ENCODE peak calls at places on chromosomes 11 and 22, in six cellular contexts. Q is left lung, K is left ventricle myocardium inferior, Z is H9, H is uterus, Y is tibial artery. F is an unnamed sample.

GRCh38 chr11:30879322-30880020 is 293.3 kb upstream of the MPPED2 start:
- DNase-seq in Y (no peak), K (no peak), Q (no peak), Z (no peak), H (no peak), F (peak; percentile 37)

GRCh38 chr22:50444663-50445062 is 30.2 kb downstream of the SBF1 start:
- DNase-seq in H (no peak), Z (no peak), Q (peak; percentile 82), K (no peak), Y (no peak), F (peak; percentile 28)

GRCh38 chr11:17986007-17986710 is 26.7 kb downstream of the SERGEF start:
- DNase-seq in H (peak; percentile 52), K (peak; percentile 28), Q (peak; percentile 41), Y (peak; percentile 23), Z (no peak), F (peak; percentile 53)

GRCh38 chr11:3905080-3905953 is 49.9 kb downstream of the STIM1 start:
- DNase-seq in Q (no peak), H (no peak), K (no peak), Z (no peak), Y (peak; percentile 38), F (no peak)

GRCh38 chr11:114208371-114208770 is 87.8 kb upstream of the NNMT start:
- DNase-seq in Z (no peak), K (no peak), Q (no peak), H (no peak), Y (no peak), F (no peak)

GRCh38 chr11:3148990-3149851 is 15.9 kb downstream of the OSBPL5 start:
- DNase-seq in K (no peak), H (no peak), Y (no peak), Z (no peak), Q (no peak), F (no peak)

GRCh38 chr22:38957808-38958207 is 399 bp downstream of the APOBEC3A start:
- DNase-seq in H (no peak), Q (no peak), K (no peak), Z (no peak), Y (no peak), F (no peak)

GRCh38 chr22:40396882-40397281 is 26.5 kb downstream of the SGSM3 start:
- DNase-seq in Q (peak; percentile 70), Y (no peak), Z (peak; percentile 68), K (no peak), H (no peak), F (no peak)

GRCh38 chr11:95230054-95231034 is 658 bp downstream of the SESN3 start:
- DNase-seq in H (peak; percentile 28), Q (peak; percentile 45), K (no peak), Y (peak; percentile 20), Z (peak; percentile 32), F (peak; percentile 28)

GRCh38 chr11:73995247-73995646 is 12.6 kb upstream of the UCP2 start:
- DNase-seq in K (no peak), Y (no peak), Q (no peak), Z (no peak), H (no peak), F (no peak)

GRCh38 chr11:74534216-74534615 is 40.7 kb upstream of the LIPT2 start:
- DNase-seq in H (no peak), Z (no peak), Q (no peak), K (no peak), Y (no peak), F (no peak)

GRCh38 chr22:36149464-36149863 is 11.1 kb downstream of the APOL3 start:
- DNase-seq in Y (peak; percentile 34), H (no peak), K (no peak), Z (peak; percentile 1), Q (no peak), F (no peak)

GRCh38 chr11:9783986-9784385 is 120.1 kb downstream of the SWAP70 start:
- DNase-seq in Z (no peak), Q (no peak), H (no peak), Y (no peak), K (no peak), F (no peak)

GRCh38 chr22:48802576-48802975 is 1025.1 kb downstream of the BRD1 start:
- DNase-seq in Y (no peak), Q (no peak), Z (no peak), H (no peak), K (no peak), F (no peak)

GRCh38 chr11:614583-615452 is 932 bp downstream of the IRF7 start:
- DNase-seq in Q (no peak), Z (no peak), H (no peak), Y (no peak), K (peak; percentile 52), F (no peak)

GRCh38 chr11:69272961-69273461 is 20.9 kb upstream of the MYEOV start:
- DNase-seq in K (no peak), Q (no peak), Z (no peak), H (no peak), Y (no peak), F (no peak)

GRCh38 chr11:130582176-130582575 is 133.7 kb downstream of the ADAMTS15 start:
- DNase-seq in K (no peak), Z (no peak), Q (no peak), H (no peak), Y (no peak), F (no peak)

GRCh38 chr11:47376543-47377371 is 1.6 kb downstream of the SPI1 start:
- DNase-seq in Q (peak; percentile 84), Y (peak; percentile 55), K (peak; percentile 53), Z (no peak), H (no peak), F (peak; percentile 52)
- H3K4me1 ChIP-seq in Q (no peaks in the 10 kb centered on the region), Y (no peaks in the 10 kb centered on the region), K (no peaks in the 10 kb centered on the region), Z (no peaks in the 10 kb centered on the region), H (no peaks in the 10 kb centered on the region), F (peaks cover 5% of the 10 kb centered on the region)

GRCh38 chr11:122711831-122712378 is 56.4 kb downstream of the UBASH3B start:
- DNase-seq in H (no peak), Y (no peak), Z (no peak), K (no peak), Q (no peak), F (no peak)
- TF ChIP-seq CTCF in H (no peak), Y (no peak), Z (no peak), K (no peak), Q (no peak), F (no peak)

DNA sequence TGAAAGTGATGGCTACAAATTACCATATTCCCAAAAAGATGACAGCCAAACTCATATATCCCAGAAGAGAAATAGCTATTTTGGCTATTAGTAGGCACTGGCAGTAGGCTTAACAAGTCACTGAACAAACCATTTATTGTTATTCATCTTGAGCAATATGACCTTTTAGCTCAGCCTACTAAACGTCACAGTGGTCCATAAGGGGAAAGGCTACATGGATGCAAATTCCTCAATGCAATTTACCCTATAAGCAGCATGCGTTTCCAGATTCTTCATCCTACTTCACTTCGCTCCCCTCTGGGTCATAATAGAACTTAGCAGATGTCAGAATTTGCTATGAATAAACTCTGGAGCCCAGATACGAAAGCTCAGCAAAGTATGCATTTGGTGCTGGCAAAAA is 114.0 kb downstream of the SIK3 start:
- DNase-seq in Z (no peak), Y (no peak), Q (no peak), K (no peak), H (no peak), F (no peak)
- H3K4me1 ChIP-seq in Z (peaks cover 4% of the 10 kb centered on the region), Y (peaks cover 47% of the 10 kb centered on the region), Q (peaks cover 17% of the 10 kb centered on the region), K (peaks cover 60% of the 10 kb centered on the region), H (no peaks in the 10 kb centered on the region), F (peaks cover 61% of the 10 kb centered on the region)

GRCh38 chr11:29019960-29020683 is 911.9 kb downstream of the METTL15 start:
- DNase-seq in Q (no peak), Z (peak; percentile 24), K (no peak), H (no peak), Y (no peak), F (no peak)
- TF ChIP-seq CTCF in Q (no peak), Z (peak; percentile 71), K (no peak), H (no peak), Y (no peak), F (no peak)

GRCh38 chr22:25388415-25388814 is 169.0 kb downstream of the CRYBB2 start:
- DNase-seq in H (no peak), Y (no peak), Q (no peak), Z (peak; percentile 23), K (no peak), F (no peak)
- H3K4me1 ChIP-seq in H (no peaks in the 10 kb centered on the region), Y (peaks cover 4% of the 10 kb centered on the region), Q (peaks cover 3% of the 10 kb centered on the region), Z (peaks cover 3% of the 10 kb centered on the region), K (peaks cover 71% of the 10 kb centered on the region), F (no peaks in the 10 kb centered on the region)

F was measured in heart left ventricle.